ENCODE peak calls at places on chromosome 7, in ten cellular contexts. Q, Z, T, E, B, Y, X, W, V and M are unnamed samples.

GRCh38 chr7:95501261-95501816 is 15.6 kb downstream of the ASB4 start:
- DNase-seq in Y (no peak), T (no peak), E (peak; percentile 25), Z (peak; percentile 38), Q (no peak), W (no peak), V (no peak), X (no peak), B (peak; percentile 40), M (no peak)

GRCh38 chr7:45183711-45184210 is 26.2 kb downstream of the RAMP3 start:
- DNase-seq in B (no peak), Y (no peak), V (no peak), Z (no peak), T (peak; percentile 15), E (no peak), Q (no peak), W (no peak), X (no peak), M (no peak)

GRCh38 chr7:94012748-94013147 is 8.6 kb upstream of the BET1 start:
- DNase-seq in V (peak; percentile 13), Y (no peak), Q (no peak), W (no peak), E (no peak), B (no peak), T (no peak), Z (no peak), X (no peak), M (no peak)

GRCh38 chr7:85612514-85612913 is 425.7 kb upstream of the SEMA3D start:
- DNase-seq in Z (no peak), V (no peak), W (no peak), X (no peak), Q (no peak), Y (no peak), B (no peak), E (no peak), T (no peak), M (no peak)

GRCh38 chr7:5282464-5283316 is at the start of gene SLC29A4:
- DNase-seq in Y (no peak), V (peak; percentile 48), E (peak; percentile 75), B (peak; percentile 2), X (peak; percentile 65), Z (peak; percentile 22), Q (no peak), T (no peak), W (no peak), M (peak; percentile 54)

GRCh38 chr7:3272691-3273141 is 28.3 kb upstream of the SDK1 start:
- DNase-seq in B (peak; percentile 69), T (no peak), Z (no peak), X (no peak), E (no peak), W (no peak), V (peak; percentile 65), Q (peak; percentile 79), Y (peak; percentile 66), M (peak; percentile 9)

GRCh38 chr7:95886501-95887090 is 114.2 kb downstream of the DYNC1I1 start:
- DNase-seq in B (peak; percentile 43), X (no peak), T (no peak), Y (no peak), V (peak; percentile 58), E (no peak), Z (no peak), Q (no peak), W (no peak), M (peak; percentile 12)

GRCh38 chr7:10418985-10419384 is 554.7 kb upstream of the PHF14 start:
- DNase-seq in V (no peak), B (no peak), T (no peak), Q (no peak), E (no peak), Y (no peak), Z (no peak), X (no peak), W (no peak), M (no peak)

DNA sequence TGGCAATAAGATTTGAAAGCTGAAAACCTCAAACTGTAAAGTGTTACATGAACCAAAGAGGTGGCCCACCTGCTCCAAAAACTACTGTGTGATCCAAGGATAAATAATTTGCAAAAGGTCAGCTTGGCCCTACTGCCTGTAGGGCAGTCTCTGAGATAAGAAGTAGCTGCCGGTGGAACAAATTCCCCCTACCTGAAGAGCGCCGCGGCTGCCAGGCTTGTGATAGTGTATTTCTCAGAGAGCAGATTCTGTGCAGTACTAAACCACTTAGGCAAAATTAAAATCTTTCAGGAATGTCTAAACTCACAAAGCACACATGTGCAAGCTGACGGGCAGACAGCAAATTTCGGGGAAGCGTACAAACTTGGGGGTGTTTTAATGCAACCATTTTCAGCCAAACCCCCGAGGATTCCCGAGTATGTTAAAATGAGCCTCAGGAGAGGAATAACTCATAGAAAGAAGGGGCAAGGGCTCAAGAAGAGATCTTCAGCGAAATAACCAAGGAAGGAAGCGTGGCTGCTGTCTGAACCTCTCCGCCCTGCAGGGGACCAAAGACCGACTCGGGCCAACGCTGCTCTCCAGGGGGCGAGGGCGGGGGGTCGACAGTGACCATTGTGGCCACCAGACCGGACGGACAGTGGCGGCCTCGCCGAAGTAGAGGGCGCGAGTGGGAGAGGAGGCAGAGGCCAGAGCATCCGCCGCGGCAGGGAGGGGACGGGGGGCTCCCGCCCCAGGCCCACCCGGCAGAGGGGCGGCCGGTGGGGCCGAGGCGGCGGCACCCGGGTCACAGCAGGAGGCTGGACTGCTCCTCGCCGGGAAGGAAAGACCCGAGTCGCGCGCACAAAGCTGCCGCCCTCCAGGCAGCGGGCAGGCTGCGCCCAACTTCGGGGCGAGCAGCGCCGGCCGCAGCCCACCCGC is 874 bp downstream of the HYCC1 start:
- DNase-seq in Z (peak; percentile 16), Q (no peak), V (no peak), E (no peak), Y (no peak), W (peak; percentile 34), T (peak; percentile 37), X (peak; percentile 33), B (peak; percentile 48), M (peak; percentile 29)
- TF ChIP-seq CTCF in Z (no peak), Q (peak; percentile 1), V (no peak), E (peak; percentile 17), Y (peak; percentile 33), W (no peak), T (no peak), X (peak; percentile 23), B (peak; percentile 12), M (no peak)

GRCh38 chr7:169165-169853 is 23.1 kb upstream of the FAM20C start:
- DNase-seq in Z (no peak), Y (no peak), V (no peak), W (no peak), B (no peak), E (no peak), X (no peak), Q (no peak), T (no peak), M (no peak)
- TF ChIP-seq CTCF in Z (no peak), Y (no peak), V (no peak), W (no peak), B (no peak), E (no peak), X (no peak), Q (no peak), T (no peak), M (no peak)

GRCh38 chr7:134371536-134371935 is 54.8 kb upstream of the SLC35B4 start:
- DNase-seq in Z (no peak), Q (no peak), Y (no peak), V (peak; percentile 55), X (no peak), E (no peak), B (no peak), T (no peak), W (no peak), M (no peak)

GRCh38 chr7:134368851-134369533 is 52.3 kb upstream of the SLC35B4 start:
- DNase-seq in W (no peak), Y (peak; percentile 54), V (peak; percentile 97), E (no peak), B (peak; percentile 88), X (no peak), T (no peak), Z (no peak), Q (peak; percentile 71), M (peak; percentile 65)

GRCh38 chr7:134367956-134368749 is 51.4 kb upstream of the SLC35B4 start:
- DNase-seq in X (no peak), V (peak; percentile 65), B (no peak), T (no peak), Y (no peak), Z (no peak), E (no peak), W (no peak), Q (no peak), M (no peak)

GRCh38 chr7:134372858-134373257 is 56.1 kb upstream of the SLC35B4 start:
- DNase-seq in Y (no peak), T (no peak), V (no peak), E (no peak), W (no peak), B (no peak), Z (no peak), Q (no peak), X (no peak), M (no peak)

DNA sequence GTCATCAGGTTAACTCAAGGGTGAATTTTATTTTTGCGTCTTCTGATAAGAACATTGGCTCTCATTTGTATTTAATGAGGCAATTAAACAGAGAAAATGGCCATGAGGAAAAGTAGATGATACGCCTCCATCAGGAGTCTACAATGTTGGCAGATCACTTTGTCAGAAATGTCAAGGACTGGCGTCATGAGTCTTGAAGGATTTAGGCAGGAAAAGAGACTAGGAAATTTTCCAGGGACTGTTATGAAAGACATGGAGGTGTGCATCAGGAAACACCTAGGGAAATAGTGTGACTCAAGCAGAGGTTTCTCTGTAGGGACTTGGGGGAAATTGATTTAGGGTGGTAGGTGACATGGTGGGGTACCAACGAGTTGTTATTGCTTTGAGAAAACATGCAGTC is 53.4 kb upstream of the SLC35B4 start:
- DNase-seq in Z (no peak), T (no peak), V (no peak), X (no peak), W (no peak), B (no peak), E (no peak), Y (no peak), Q (no peak), M (no peak)
- TF ChIP-seq CTCF in Z (no peak), T (no peak), V (no peak), X (no peak), W (no peak), B (no peak), E (no peak), Y (no peak), Q (no peak), M (no peak)

GRCh38 chr7:32071466-32072091 is 1.4 kb upstream of the PDE1C start:
- DNase-seq in X (no peak), T (no peak), Y (no peak), W (no peak), V (no peak), Q (no peak), E (no peak), Z (no peak), B (no peak), M (peak; percentile 20)

GRCh38 chr7:32070051-32070405 is 179 bp downstream of the PDE1C start:
- DNase-seq in E (no peak), W (no peak), B (no peak), X (no peak), Y (no peak), V (no peak), Z (no peak), Q (no peak), T (no peak), M (no peak)

GRCh38 chr7:32073533-32073932 is 3.3 kb upstream of the PDE1C start:
- DNase-seq in X (no peak), V (no peak), T (no peak), Q (no peak), B (no peak), Y (no peak), Z (no peak), E (no peak), W (no peak), M (no peak)

GRCh38 chr7:32070406-32071360 is at the start of gene PDE1C:
- DNase-seq in Q (no peak), X (peak; percentile 80), T (no peak), B (no peak), Y (no peak), E (peak; percentile 34), V (peak; percentile 30), W (no peak), Z (no peak), M (peak; percentile 65)

GRCh38 chr7:32072397-32072796 is 2.2 kb upstream of the PDE1C start:
- DNase-seq in T (no peak), X (no peak), V (no peak), B (no peak), Z (no peak), Y (no peak), W (no peak), Q (no peak), E (no peak), M (no peak)
- TF ChIP-seq CTCF in T (no peak), X (peak; percentile 38), V (peak; percentile 22), B (no peak), Z (no peak), Y (no peak), W (no peak), Q (peak; percentile 17), E (no peak), M (peak; percentile 56)